ENCODE peak calls at places on chromosomes 16 and 17, in six cellular contexts. B, I, K, U, A and F are unnamed samples. For H3K9me3, the result is how much of the 10 kb centered on the place peaks cover.

GRCh38 chr16:82793550-82794244 is 166.9 kb downstream of the CDH13 start:
- DNase-seq in B (no peak), I (no peak), K (no peak), U (no peak), A (no peak), F (no peak)

GRCh38 chr17:62164712-62165377 is 99.8 kb upstream of the MED13 start:
- DNase-seq in B (no peak), I (no peak), K (no peak), U (no peak), A (no peak), F (no peak)

GRCh38 chr17:8020251-8020650 is 17.8 kb downstream of the GUCY2D start:
- DNase-seq in B (no peak), I (no peak), K (no peak), U (no peak), A (no peak), F (no peak)

GRCh38 chr17:21285164-21286065 is 904 bp downstream of the MAP2K3 start:
- DNase-seq in B (no peak), I (no peak), K (no peak), U (peak), A (no peak), F (peak)

GRCh38 chr16:46658925-46659324 is 30.1 kb downstream of the VPS35 start:
- DNase-seq in B (no peak), I (no peak), K (no peak), U (no peak), A (no peak), F (peak)

GRCh38 chr17:41528959-41529353 is 848 bp upstream of the KRT19 start:
- DNase-seq in B (no peak), I (no peak), K (no peak), U (peak), A (no peak), F (no peak)

GRCh38 chr17:7910711-7911110 is 5.4 kb downstream of the RNF227 start:
- DNase-seq in B (no peak), I (no peak), K (no peak), U (no peak), A (no peak), F (no peak)

GRCh38 chr17:57366558-57367351 is 110.4 kb downstream of the MSI2 start:
- DNase-seq in B (peak), I (no peak), K (no peak), U (no peak), A (no peak), F (no peak)

GRCh38 chr16:72928089-72928981 is 119.6 kb downstream of the ZFHX3 start:
- DNase-seq in B (no peak), I (no peak), K (no peak), U (no peak), A (no peak), F (no peak)

GRCh38 chr17:75124041-75124818 is 7.3 kb downstream of the NT5C start:
- DNase-seq in B (peak), I (peak), K (no peak), U (peak), A (no peak), F (peak)

DNA sequence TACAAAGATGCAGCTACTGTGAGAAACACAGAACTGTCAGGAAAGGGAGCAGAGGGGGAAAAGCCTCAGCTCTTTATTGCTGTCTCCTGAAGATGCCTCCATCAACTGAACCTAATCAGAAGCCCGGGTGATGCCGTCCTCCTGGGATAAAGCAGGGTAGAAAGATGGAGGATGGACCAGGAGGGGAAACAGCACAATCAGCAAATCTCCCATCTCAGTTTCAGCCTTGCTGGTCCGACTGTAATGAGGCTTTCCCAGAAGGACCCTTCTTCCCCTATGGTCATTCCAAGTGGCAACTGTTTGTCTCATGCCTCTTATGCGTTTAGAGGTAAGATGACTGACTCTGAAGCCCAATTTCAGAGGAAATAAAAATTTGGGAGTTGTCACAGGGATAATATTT is 24.3 kb downstream of the ZFP1 start:
- DNase-seq in B (no peak), I (no peak), K (no peak), U (no peak), A (no peak), F (no peak)
- H3K9me3 ChIP-seq in B (half or more), I (half or more), K (half or more), U (under half), A (half or more), F (half or more)

GRCh38 chr16:35305476-35305875 is 1846.1 kb downstream of the TP53TG3F start:
- DNase-seq in B (no peak), I (no peak), K (no peak), U (no peak), A (no peak), F (no peak)
- H3K9me3 ChIP-seq in B (under half), I (under half), K (under half), U (under half), A (half or more), F (under half)

DNA sequence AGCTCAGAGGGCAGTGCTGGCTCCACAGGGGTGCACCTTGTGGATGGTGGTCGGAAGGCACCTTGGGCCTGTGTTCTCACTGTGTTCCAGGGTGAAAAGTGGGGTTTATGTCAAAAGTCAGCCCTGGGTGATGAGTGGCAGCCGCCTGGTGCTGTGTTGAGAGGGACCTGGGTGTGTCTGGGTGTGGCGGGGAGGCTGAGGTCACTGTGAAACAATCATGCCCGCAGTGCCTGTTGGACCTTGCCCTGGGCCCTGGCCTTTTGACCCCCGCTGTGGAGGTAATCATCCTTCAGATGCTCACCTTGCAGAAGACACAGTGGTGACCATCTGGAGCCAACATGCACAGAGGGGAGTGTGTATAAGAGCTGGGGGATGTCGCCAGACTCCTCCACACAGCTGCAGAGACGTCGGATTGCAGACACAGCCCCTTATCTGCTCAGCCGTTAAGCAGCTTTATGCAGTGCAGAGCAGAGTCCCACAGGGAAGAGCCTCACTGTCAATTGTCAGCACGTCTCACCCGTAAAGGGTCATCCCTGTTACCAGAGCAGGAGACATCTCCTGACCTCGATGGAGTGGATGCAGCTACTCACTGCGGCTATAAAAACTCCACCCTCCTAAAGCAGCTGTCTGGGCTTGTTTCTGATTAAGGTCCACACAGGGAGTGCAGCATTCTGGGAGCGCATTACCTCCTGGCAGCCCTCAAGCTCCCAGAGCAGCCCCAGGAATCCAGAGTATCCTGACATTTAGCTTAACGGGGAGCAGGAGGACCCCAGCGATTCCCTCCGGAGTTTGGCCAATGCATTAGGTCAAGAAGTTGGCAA is 100.3 kb upstream of the ZNF469 start:
- DNase-seq in B (peak), I (no peak), K (no peak), U (no peak), A (no peak), F (no peak)
- H3K9me3 ChIP-seq in B (under half), I (under half), K (under half), U (under half), A (under half), F (under half)

GRCh38 chr16:64910351-64910750 is 211.5 kb downstream of the CDH11 start:
- DNase-seq in B (peak), I (no peak), K (peak), U (peak), A (no peak), F (no peak)

DNA sequence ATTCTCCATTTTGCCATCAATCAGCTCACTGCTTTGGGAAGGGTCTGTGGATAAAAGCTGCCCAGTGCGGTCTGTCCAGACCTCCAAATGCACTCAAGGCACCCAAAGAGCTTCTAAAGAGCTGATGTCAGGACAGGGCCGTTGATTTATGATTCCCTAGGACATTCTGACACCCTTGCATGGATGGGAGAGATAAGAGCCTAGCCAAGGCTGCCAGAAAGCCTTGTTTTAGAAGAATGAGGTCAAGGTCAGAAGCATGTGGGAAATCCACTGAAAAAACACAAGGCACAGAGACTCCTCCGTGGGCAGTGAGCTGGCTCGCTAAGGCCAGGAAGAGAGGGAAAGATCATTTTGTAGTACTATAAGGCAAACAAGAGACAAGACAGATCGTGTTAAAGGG is 214.0 kb downstream of the CDH11 start:
- DNase-seq in B (no peak), I (no peak), K (no peak), U (no peak), A (no peak), F (no peak)
- H3K9me3 ChIP-seq in B (under half), I (under half), K (under half), U (under half), A (under half), F (under half)

GRCh38 chr16:848510-849253 is 48.1 kb upstream of the GNG13 start:
- DNase-seq in B (no peak), I (no peak), K (no peak), U (no peak), A (no peak), F (no peak)
- H3K9me3 ChIP-seq in B (under half), I (under half), K (under half), U (under half), A (under half), F (under half)

DNA sequence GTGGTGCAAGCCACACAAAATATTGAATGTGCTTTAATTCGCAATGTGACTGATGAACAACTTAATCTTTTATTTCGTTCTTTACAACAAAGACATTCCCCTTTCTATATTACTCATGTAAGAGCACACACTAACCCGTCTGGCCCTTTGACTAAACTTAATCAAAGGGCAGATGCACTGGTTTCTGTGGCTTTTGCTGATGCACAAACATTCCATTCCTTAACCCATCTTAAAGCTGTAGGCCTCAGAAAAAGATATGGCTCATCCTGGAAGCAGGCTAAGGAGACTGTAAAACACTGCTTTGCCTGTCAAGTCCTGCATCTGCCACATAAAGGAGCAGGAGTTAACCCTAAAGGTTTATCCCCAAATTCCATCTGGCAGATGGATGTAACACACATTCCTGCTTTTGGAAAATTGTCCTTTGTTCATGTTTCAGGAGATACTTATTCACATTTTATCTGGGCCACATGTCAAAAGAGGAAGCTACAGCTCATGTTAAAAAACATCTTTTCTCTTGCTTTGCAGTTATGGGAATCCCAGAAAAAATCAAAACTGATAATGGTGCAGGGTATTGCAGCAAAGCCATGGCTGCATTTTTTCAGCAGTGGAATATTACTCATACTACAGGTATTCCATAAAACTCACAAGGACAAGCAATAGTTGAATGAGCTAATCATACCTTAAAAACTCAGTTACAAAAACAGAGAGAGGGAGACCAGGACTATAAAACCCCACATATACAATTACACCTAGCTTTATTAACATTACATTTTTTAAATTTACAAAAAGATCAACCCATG is 137.2 kb downstream of the AHSP start:
- DNase-seq in B (no peak), I (no peak), K (no peak), U (no peak), A (no peak), F (no peak)
- H3K9me3 ChIP-seq in B (under half), I (under half), K (under half), U (under half), A (under half), F (under half)

GRCh38 chr17:17772231-17772630 is 64.6 kb downstream of the SREBF1 start:
- DNase-seq in B (no peak), I (no peak), K (no peak), U (no peak), A (no peak), F (no peak)
- H3K9me3 ChIP-seq in B (under half), I (under half), K (under half), U (under half), A (under half), F (under half)

DNA sequence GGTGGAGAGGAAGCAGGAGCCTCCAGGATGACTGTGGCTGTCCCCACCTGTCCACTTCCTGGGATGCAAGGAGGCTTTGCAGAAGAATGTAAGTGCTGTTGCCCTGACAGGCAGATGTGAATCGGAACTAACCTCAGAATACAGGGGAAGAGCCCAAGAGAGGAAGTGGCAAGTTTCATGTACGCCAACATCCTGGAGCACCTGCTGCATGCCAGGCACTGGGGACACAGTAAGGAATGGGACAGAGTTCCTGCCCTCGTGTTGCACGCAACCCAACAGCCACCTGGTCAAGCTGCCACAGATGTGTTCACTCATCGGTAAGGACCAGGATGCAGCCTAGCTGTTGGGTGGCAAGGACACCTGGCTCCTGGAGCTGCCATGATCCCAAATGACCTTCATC is 98.6 kb upstream of the RPL38 start:
- DNase-seq in B (no peak), I (no peak), K (no peak), U (no peak), A (no peak), F (no peak)
- H3K9me3 ChIP-seq in B (under half), I (under half), K (under half), U (under half), A (under half), F (under half)

GRCh38 chr17:70473049-70473448 is 303.7 kb downstream of the KCNJ2 start:
- DNase-seq in B (no peak), I (no peak), K (no peak), U (no peak), A (no peak), F (no peak)
- H3K9me3 ChIP-seq in B (under half), I (under half), K (under half), U (under half), A (under half), F (under half)

DNA sequence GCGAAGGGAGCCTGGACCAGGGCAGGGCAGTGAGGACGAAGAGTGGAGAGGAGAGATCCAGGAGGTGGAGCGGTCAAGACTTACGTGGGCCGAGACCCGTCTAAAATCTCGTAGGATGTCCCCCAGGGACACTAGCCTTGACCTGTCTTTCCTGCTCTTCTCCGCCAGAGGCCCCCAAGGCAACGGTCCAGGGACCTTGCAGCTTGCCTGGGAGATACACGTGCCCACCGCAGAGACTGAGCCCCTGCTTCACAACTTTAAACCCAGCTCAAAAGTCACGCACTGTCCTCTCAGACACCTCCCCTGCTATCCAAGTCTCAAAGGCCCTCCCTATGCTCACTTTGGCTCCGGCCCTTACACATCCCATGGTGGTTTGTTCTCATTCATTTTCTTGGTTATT is 9.4 kb downstream of the TIGD7 start:
- DNase-seq in B (no peak), I (no peak), K (no peak), U (no peak), A (no peak), F (no peak)
- H3K9me3 ChIP-seq in B (half or more), I (half or more), K (half or more), U (under half), A (under half), F (half or more)